ENCODE peak calls at places on chromosomes 5 and 9, in four cellular contexts. M, P, D and I are unnamed samples.

GRCh38 chr9:128420060-128420650 is 502 bp upstream of the CERCAM start:
- DNase-seq in D (peak; percentile 46), P (peak; percentile 92), M (peak; percentile 67), I (peak; percentile 92)

GRCh38 chr9:4106081-4106491 is 193.8 kb downstream of the GLIS3 start:
- DNase-seq in D (peak; percentile 38), P (no peak), M (no peak), I (peak; percentile 54)

GRCh38 chr5:146073239-146073900 is 32.0 kb downstream of the PLAC8L1 start:
- DNase-seq in M (no peak), P (no peak), D (no peak), I (no peak)

GRCh38 chr9:128007566-128008138 is 26.9 kb upstream of the EEIG1 start:
- DNase-seq in M (no peak), P (no peak), D (no peak), I (peak; percentile 48)

GRCh38 chr5:55052383-55052931 is 28.4 kb downstream of the GZMK start:
- DNase-seq in M (no peak), P (no peak), D (no peak), I (no peak)

GRCh38 chr5:91007780-91008402 is 375.2 kb downstream of the ARRDC3 start:
- DNase-seq in M (no peak), P (no peak), D (no peak), I (no peak)

GRCh38 chr9:8860925-8861324 is 1061.3 kb upstream of the DMAC1 start:
- DNase-seq in P (no peak), D (no peak), M (no peak), I (peak; percentile 48)

GRCh38 chr9:2496934-2497333 is 124.7 kb upstream of the VLDLR start:
- DNase-seq in M (no peak), D (no peak), P (no peak), I (no peak)

GRCh38 chr9:86801246-86801645 is 146.1 kb downstream of the GAS1 start:
- DNase-seq in D (no peak), P (no peak), M (no peak), I (no peak)

GRCh38 chr9:89633920-89634319 is 29.1 kb downstream of the GADD45G start:
- DNase-seq in P (no peak), M (no peak), D (no peak), I (no peak)

GRCh38 chr9:98967257-98967656 is 23.6 kb downstream of the COL15A1 start:
- DNase-seq in M (no peak), D (no peak), P (no peak), I (no peak)

GRCh38 chr5:56358703-56359428 is 125.7 kb upstream of the ANKRD55 start:
- DNase-seq in P (peak; percentile 17), M (no peak), D (no peak), I (peak; percentile 71)

GRCh38 chr9:120918931-120919638 is 7.5 kb downstream of the TRAF1 start:
- DNase-seq in P (no peak), M (no peak), D (no peak), I (no peak)

GRCh38 chr9:32260481-32260880 is 124.0 kb upstream of the ACO1 start:
- DNase-seq in M (no peak), D (no peak), P (no peak), I (no peak)

GRCh38 chr9:122821278-122821952 is 7.0 kb downstream of the PDCL start:
- DNase-seq in D (no peak), P (no peak), M (no peak), I (no peak)

GRCh38 chr5:56282241-56282640 is 49.1 kb upstream of the ANKRD55 start:
- DNase-seq in P (no peak), M (no peak), D (no peak), I (no peak)

GRCh38 chr9:133839822-133840329 is 101.7 kb upstream of the SARDH start:
- DNase-seq in M (no peak), P (peak; percentile 52), D (no peak), I (peak; percentile 69)

GRCh38 chr9:32899181-32899580 is 102.2 kb downstream of the APTX start:
- DNase-seq in P (no peak), M (no peak), D (no peak), I (no peak)

GRCh38 chr5:126675338-126675737 is 74.6 kb downstream of the PHAX start:
- DNase-seq in P (no peak), D (no peak), M (no peak), I (no peak)

GRCh38 chr5:35861718-35862117 is 5.0 kb downstream of the IL7R start:
- DNase-seq in D (no peak), P (no peak), M (no peak), I (no peak)

GRCh38 chr9:109467936-109468335 is 30.2 kb downstream of the PTPN3 start:
- DNase-seq in D (no peak), M (no peak), P (no peak), I (no peak)

GRCh38 chr5:157372472-157372822 is 87.6 kb upstream of the NIPAL4 start:
- DNase-seq in D (no peak), P (no peak), M (no peak), I (no peak)

GRCh38 chr9:37167456-37167855 is 47.1 kb downstream of the ZCCHC7 start:
- DNase-seq in P (no peak), D (no peak), M (no peak), I (no peak)

GRCh38 chr9:3285365-3286161 is 240.2 kb downstream of the RFX3 start:
- DNase-seq in D (no peak), M (no peak), P (no peak), I (no peak)

GRCh38 chr5:129945031-129945430 is 40.8 kb downstream of the CHSY3 start:
- DNase-seq in D (no peak), P (no peak), M (no peak), I (no peak)

GRCh38 chr5:37836173-37837100 is 3.4 kb downstream of the GDNF start:
- DNase-seq in D (no peak), P (peak; percentile 73), M (peak; percentile 36), I (no peak)

GRCh38 chr5:74233571-74233970 is 407.0 kb downstream of the ENC1 start:
- DNase-seq in D (no peak), P (peak; percentile 32), M (no peak), I (no peak)

GRCh38 chr9:34459941-34460340 is 1.3 kb downstream of the DNAI1 start:
- DNase-seq in D (no peak), M (no peak), P (no peak), I (no peak)

GRCh38 chr5:18220631-18221030 is 586.4 kb downstream of the TAF11L14 start:
- DNase-seq in P (no peak), D (no peak), M (no peak), I (no peak)